ENCODE peak calls at places on chromosomes 2 and 18, in eight cellular contexts. N, H, U, A, J, P, W and Z are unnamed samples.

GRCh38 chr2:131104487-131105155 is 515 bp upstream of the PLEKHB2 start:
- DNase-seq in N (peak; percentile 71), H (peak; percentile 85), U (no peak), A (peak; percentile 86), J (peak; percentile 63), P (peak; percentile 38), W (peak; percentile 72), Z (peak; percentile 77)

GRCh38 chr18:34385306-34385705 is 160.6 kb upstream of the NOL4 start:
- DNase-seq in N (no peak), H (no peak), U (no peak), A (no peak), J (no peak), P (no peak), W (no peak), Z (no peak)

GRCh38 chr2:58925676-58926081 is 684.6 kb upstream of the FANCL start:
- DNase-seq in N (no peak), H (no peak), U (no peak), A (no peak), J (no peak), P (peak; percentile 7), W (no peak), Z (no peak)

GRCh38 chr18:28594034-28594433 is 417.1 kb upstream of the CDH2 start:
- DNase-seq in N (peak; percentile 88), H (no peak), U (no peak), A (no peak), J (no peak), P (no peak), W (no peak), Z (no peak)

GRCh38 chr2:167177196-167177595 is 288.9 kb downstream of the XIRP2 start:
- DNase-seq in N (no peak), H (peak; percentile 57), U (no peak), A (no peak), J (no peak), P (no peak), W (no peak), Z (no peak)

GRCh38 chr2:71935291-71935848 is 212.3 kb downstream of the CYP26B1 start:
- DNase-seq in N (no peak), H (peak; percentile 87), U (peak; percentile 20), A (peak; percentile 73), J (no peak), P (peak; percentile 51), W (peak; percentile 32), Z (peak; percentile 41)

GRCh38 chr2:190794466-190795184 is 86.0 kb upstream of the GLS start:
- DNase-seq in N (no peak), H (no peak), U (no peak), A (no peak), J (no peak), P (no peak), W (no peak), Z (no peak)

GRCh38 chr2:36568533-36569246 is 29.3 kb downstream of the FEZ2 start:
- DNase-seq in N (no peak), H (peak; percentile 45), U (no peak), A (no peak), J (peak; percentile 43), P (no peak), W (no peak), Z (no peak)

GRCh38 chr2:16774091-16774490 is 108.5 kb upstream of the CYRIA start:
- DNase-seq in N (no peak), H (peak; percentile 7), U (no peak), A (no peak), J (no peak), P (no peak), W (no peak), Z (no peak)

GRCh38 chr18:3279201-3280185 is 17.6 kb downstream of the MYL12B start:
- DNase-seq in N (no peak), H (no peak), U (no peak), A (no peak), J (no peak), P (no peak), W (no peak), Z (no peak)

GRCh38 chr2:71930073-71930681 is 217.5 kb downstream of the CYP26B1 start:
- DNase-seq in N (no peak), H (no peak), U (peak; percentile 15), A (peak; percentile 29), J (no peak), P (no peak), W (peak; percentile 47), Z (peak; percentile 27)

GRCh38 chr2:151305129-151305691 is 15.7 kb upstream of the NMI start:
- DNase-seq in N (no peak), H (no peak), U (no peak), A (no peak), J (no peak), P (no peak), W (no peak), Z (no peak)
- H3K9me3 ChIP-seq in N (no peaks in the 10 kb centered on the region), H (no peaks in the 10 kb centered on the region), U (no peaks in the 10 kb centered on the region), A (no peaks in the 10 kb centered on the region), J (no peaks in the 10 kb centered on the region), P (no peaks in the 10 kb centered on the region), W (no peaks in the 10 kb centered on the region), Z (no peaks in the 10 kb centered on the region)

GRCh38 chr2:163697429-163697828 is 38.4 kb downstream of the FIGN start:
- DNase-seq in N (no peak), H (no peak), U (no peak), A (no peak), J (no peak), P (no peak), W (no peak), Z (no peak)
- H3K9me3 ChIP-seq in N (no peaks in the 10 kb centered on the region), H (no peaks in the 10 kb centered on the region), U (no peaks in the 10 kb centered on the region), A (no peaks in the 10 kb centered on the region), J (no peaks in the 10 kb centered on the region), P (no peaks in the 10 kb centered on the region), W (no peaks in the 10 kb centered on the region), Z (no peaks in the 10 kb centered on the region)

GRCh38 chr2:88690591-88691338 is 708 bp upstream of the RPIA start:
- DNase-seq in N (peak; percentile 59), H (no peak), U (peak; percentile 48), A (no peak), J (peak; percentile 49), P (no peak), W (peak; percentile 60), Z (no peak)

GRCh38 chr2:88686320-88686719 is 5.2 kb upstream of the RPIA start:
- DNase-seq in N (no peak), H (no peak), U (no peak), A (no peak), J (no peak), P (no peak), W (no peak), Z (no peak)

GRCh38 chr2:88684519-88684918 is 7.0 kb upstream of the RPIA start:
- DNase-seq in N (no peak), H (no peak), U (no peak), A (no peak), J (no peak), P (no peak), W (no peak), Z (no peak)

GRCh38 chr2:88683160-88684021 is 8.1 kb upstream of the RPIA start:
- DNase-seq in N (peak; percentile 6), H (no peak), U (no peak), A (no peak), J (no peak), P (no peak), W (no peak), Z (no peak)

DNA sequence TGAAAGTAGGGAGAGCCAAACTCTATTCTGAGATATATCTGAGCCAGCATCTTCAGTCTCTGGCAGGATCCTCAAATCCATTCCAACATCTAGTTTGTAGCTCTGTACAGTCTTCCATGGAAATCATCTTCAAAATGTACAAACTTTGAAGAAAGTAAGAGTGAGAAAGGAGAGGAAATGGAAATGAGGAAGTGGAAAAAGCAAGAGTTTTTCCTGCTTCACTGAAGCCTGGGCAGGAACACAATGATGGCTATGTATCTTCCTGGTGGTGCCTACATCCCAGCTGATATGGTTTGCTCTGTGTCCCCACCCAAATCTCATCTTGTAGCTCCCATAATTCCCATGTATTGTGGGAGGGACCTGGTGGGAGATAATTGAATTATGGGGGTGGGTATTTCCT is 4.1 kb upstream of the RPIA start:
- DNase-seq in N (no peak), H (no peak), U (no peak), A (no peak), J (no peak), P (no peak), W (no peak), Z (no peak)
- H3K9me3 ChIP-seq in N (peaks cover 9% of the 10 kb centered on the region), H (no peaks in the 10 kb centered on the region), U (peaks cover 13% of the 10 kb centered on the region), A (peaks cover 9% of the 10 kb centered on the region), J (peaks cover 36% of the 10 kb centered on the region), P (peaks cover 3% of the 10 kb centered on the region), W (no peaks in the 10 kb centered on the region), Z (no peaks in the 10 kb centered on the region)

GRCh38 chr2:22525676-22526075 is 859.3 kb upstream of the KLHL29 start:
- DNase-seq in N (no peak), H (no peak), U (no peak), A (no peak), J (no peak), P (no peak), W (no peak), Z (no peak)
- H3K9me3 ChIP-seq in N (no peaks in the 10 kb centered on the region), H (no peaks in the 10 kb centered on the region), U (no peaks in the 10 kb centered on the region), A (peaks cover 22% of the 10 kb centered on the region), J (no peaks in the 10 kb centered on the region), P (peaks cover 17% of the 10 kb centered on the region), W (no peaks in the 10 kb centered on the region), Z (no peaks in the 10 kb centered on the region)

DNA sequence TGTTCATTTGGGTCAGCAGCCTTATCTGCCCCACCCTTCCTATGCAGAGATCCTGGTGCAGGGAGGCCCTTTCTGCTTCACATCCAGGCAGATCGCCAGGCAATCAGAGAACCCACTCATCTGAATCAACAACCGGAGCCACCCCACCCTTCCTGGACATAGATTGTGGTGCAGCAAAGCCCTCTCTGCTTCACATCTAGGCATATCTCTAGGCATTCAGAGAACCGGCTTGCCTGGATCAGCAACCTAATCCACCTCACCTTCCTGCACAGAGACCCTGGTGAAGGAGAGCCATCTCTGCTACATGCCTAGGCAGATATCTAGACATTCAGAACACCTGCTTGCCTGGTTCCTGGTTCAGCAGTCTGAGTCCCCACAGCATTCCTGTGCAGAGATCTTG is 184.5 kb upstream of the CNTNAP5 start:
- DNase-seq in N (no peak), H (no peak), U (no peak), A (no peak), J (no peak), P (no peak), W (no peak), Z (no peak)
- H3K9me3 ChIP-seq in N (peaks cover 14% of the 10 kb centered on the region), H (no peaks in the 10 kb centered on the region), U (no peaks in the 10 kb centered on the region), A (peaks cover 39% of the 10 kb centered on the region), J (no peaks in the 10 kb centered on the region), P (peaks cover 34% of the 10 kb centered on the region), W (peaks cover 15% of the 10 kb centered on the region), Z (peaks cover 7% of the 10 kb centered on the region)

GRCh38 chr2:202530038-202530437 is 104.7 kb upstream of the FAM117B start:
- DNase-seq in N (no peak), H (peak; percentile 45), U (no peak), A (no peak), J (no peak), P (no peak), W (no peak), Z (no peak)
- H3K9me3 ChIP-seq in N (no peaks in the 10 kb centered on the region), H (no peaks in the 10 kb centered on the region), U (no peaks in the 10 kb centered on the region), A (no peaks in the 10 kb centered on the region), J (no peaks in the 10 kb centered on the region), P (no peaks in the 10 kb centered on the region), W (no peaks in the 10 kb centered on the region), Z (no peaks in the 10 kb centered on the region)